ENCODE peak calls at places on chromosomes 12 and 14, in seven cellular contexts. H is heart right ventricle, P is heart left ventricle, K is upper lobe of left lung, B is breast epithelium, F is tibial nerve, E is left lung. Z is an unnamed sample. For H3K4me1 and H3K36me3, the result is how much of the 10 kb centered on the place peaks cover.

GRCh38 chr14:76514599-76514998 is 138.7 kb downstream of the ESRRB start:
- DNase-seq in H (no peak), P (no peak), K (no peak), B (no peak), F (no peak), E (no peak), Z (no peak)

GRCh38 chr12:105504286-105504685 is 173.8 kb downstream of the C12orf75 start:
- DNase-seq in H (no peak), P (no peak), K (no peak), B (no peak), F (no peak), E (no peak), Z (no peak)

GRCh38 chr14:21061347-21061668 is 3.7 kb downstream of the RNASE8 start:
- DNase-seq in H (no peak), P (no peak), K (no peak), B (no peak), F (no peak), E (no peak), Z (no peak)

GRCh38 chr12:52275686-52276085 is 1.2 kb downstream of the KRT86 start:
- DNase-seq in H (no peak), P (no peak), K (no peak), B (no peak), F (no peak), E (no peak), Z (no peak)

GRCh38 chr14:101497910-101498860 is 63.1 kb upstream of the DIO3 start:
- DNase-seq in H (no peak), P (no peak), K (no peak), B (peak), F (no peak), E (peak), Z (no peak)

GRCh38 chr14:93207468-93208308 is 632 bp downstream of the UBR7 start:
- DNase-seq in H (no peak), P (peak), K (no peak), B (no peak), F (peak), E (no peak), Z (no peak)

GRCh38 chr14:96802963-96803362 is 5.8 kb downstream of the VRK1 start:
- DNase-seq in H (no peak), P (no peak), K (no peak), B (no peak), F (no peak), E (no peak), Z (no peak)

GRCh38 chr14:56289155-56289554 is 170.9 kb downstream of the PELI2 start:
- DNase-seq in H (no peak), P (no peak), K (no peak), B (no peak), F (no peak), E (no peak), Z (no peak)

GRCh38 chr14:77151918-77152588 is 10.5 kb upstream of the ZDHHC22 start:
- DNase-seq in H (no peak), P (no peak), K (no peak), B (no peak), F (no peak), E (no peak), Z (no peak)

GRCh38 chr12:57238854-57239554 is 9.5 kb downstream of the SHMT2 start:
- DNase-seq in H (peak), P (peak), K (peak), B (peak), F (peak), E (peak), Z (peak)

GRCh38 chr12:7289743-7290142 is 14.1 kb upstream of the ACSM4 start:
- DNase-seq in H (no peak), P (no peak), K (no peak), B (no peak), F (no peak), E (no peak), Z (no peak)

GRCh38 chr14:92780444-92780843 is 13.7 kb upstream of the GOLGA5 start:
- DNase-seq in H (no peak), P (no peak), K (no peak), B (no peak), F (no peak), E (no peak), Z (no peak)

GRCh38 chr14:68678471-68678870 is 114.4 kb downstream of the ZFP36L1 start:
- DNase-seq in H (no peak), P (no peak), K (no peak), B (no peak), F (no peak), E (no peak), Z (no peak)

GRCh38 chr12:42422785-42423184 is 96.8 kb downstream of the PPHLN1 start:
- DNase-seq in H (no peak), P (no peak), K (no peak), B (no peak), F (no peak), E (no peak), Z (no peak)

GRCh38 chr12:19440019-19440858 is 947 bp downstream of the AEBP2 start:
- DNase-seq in H (peak), P (peak), K (peak), B (peak), F (peak), E (peak), Z (peak)

GRCh38 chr12:93783827-93784226 is 106.7 kb downstream of the CRADD start:
- DNase-seq in H (no peak), P (no peak), K (no peak), B (no peak), F (no peak), E (no peak), Z (peak)

GRCh38 chr12:91037301-91037700 is 20.5 kb downstream of the KERA start:
- DNase-seq in H (no peak), P (no peak), K (no peak), B (no peak), F (no peak), E (no peak), Z (no peak)

GRCh38 chr14:60184597-60185555 is 19.7 kb upstream of the DHRS7 start:
- DNase-seq in H (no peak), P (no peak), K (no peak), B (no peak), F (no peak), E (no peak), Z (no peak)

GRCh38 chr14:76346391-76347160 is 29.4 kb upstream of the ESRRB start:
- DNase-seq in H (no peak), P (no peak), K (peak), B (no peak), F (no peak), E (no peak), Z (no peak)

GRCh38 chr14:49139593-49139992 is 446.6 kb downstream of the RPS29 start:
- DNase-seq in H (no peak), P (no peak), K (no peak), B (no peak), F (no peak), E (no peak), Z (no peak)

GRCh38 chr12:6062427-6063378 is 61.8 kb downstream of the VWF start:
- DNase-seq in H (no peak), P (no peak), K (peak), B (no peak), F (no peak), E (peak), Z (no peak)

GRCh38 chr14:92956961-92957360 is 34.0 kb downstream of the CHGA start:
- DNase-seq in H (no peak), P (no peak), K (no peak), B (no peak), F (no peak), E (peak), Z (no peak)

GRCh38 chr12:54172102-54172630 is 16.6 kb downstream of the SMUG1 start:
- DNase-seq in H (no peak), P (no peak), K (no peak), B (no peak), F (no peak), E (no peak), Z (no peak)

GRCh38 chr12:19129121-19129485 is 430 bp upstream of the PLEKHA5 start:
- DNase-seq in H (no peak), P (no peak), K (no peak), B (no peak), F (no peak), E (no peak), Z (no peak)

GRCh38 chr14:100281286-100282082 is 24.8 kb downstream of the SLC25A29 start:
- DNase-seq in H (no peak), P (no peak), K (no peak), B (peak), F (no peak), E (no peak), Z (no peak)

GRCh38 chr14:58477653-58478052 is 50.1 kb downstream of the KIAA0586 start:
- DNase-seq in H (no peak), P (no peak), K (no peak), B (no peak), F (no peak), E (no peak), Z (no peak)

GRCh38 chr14:53391631-53392030 is 238.5 kb upstream of the DDHD1 start:
- DNase-seq in H (no peak), P (no peak), K (no peak), B (no peak), F (no peak), E (no peak), Z (no peak)

GRCh38 chr12:48105321-48105866 is 485 bp downstream of the SENP1 start:
- DNase-seq in H (no peak), P (no peak), K (no peak), B (no peak), F (no peak), E (no peak), Z (no peak)

GRCh38 chr12:47419500-47419899 is 286.3 kb downstream of the RPAP3 start:
- DNase-seq in H (no peak), P (no peak), K (no peak), B (no peak), F (no peak), E (no peak), Z (no peak)

GRCh38 chr14:73751157-73751691 is 37.0 kb upstream of the PNMA1 start:
- DNase-seq in H (no peak), P (no peak), K (no peak), B (no peak), F (no peak), E (no peak), Z (no peak)

GRCh38 chr12:14845350-14845750 is 2.0 kb upstream of the ART4 start:
- DNase-seq in H (no peak), P (peak), K (no peak), B (no peak), F (peak), E (no peak), Z (no peak)

GRCh38 chr12:16037533-16037932 is 126.4 kb downstream of the DERA start:
- DNase-seq in H (no peak), P (no peak), K (no peak), B (no peak), F (no peak), E (no peak), Z (no peak)

GRCh38 chr12:88577537-88577936 is 2.7 kb downstream of the KITLG start:
- DNase-seq in H (no peak), P (no peak), K (no peak), B (no peak), F (no peak), E (no peak), Z (no peak)

GRCh38 chr14:36655054-36655381 is 6.6 kb upstream of the PAX9 start:
- DNase-seq in H (no peak), P (no peak), K (no peak), B (no peak), F (no peak), E (peak), Z (no peak)
- H3K4me3 ChIP-seq in H (no peak), P (no peak), K (no peak), B (no peak), F (no peak), E (no peak), Z (no peak)

GRCh38 chr12:27549801-27550652 is 26.0 kb downstream of the PPFIBP1 start:
- DNase-seq in H (peak), P (peak), K (no peak), B (peak), F (peak), E (no peak), Z (peak)
- H3K4me1 ChIP-seq in H (half or more), P (half or more), K (half or more), B (under half), F (under half), E (under half), Z (half or more)

DNA sequence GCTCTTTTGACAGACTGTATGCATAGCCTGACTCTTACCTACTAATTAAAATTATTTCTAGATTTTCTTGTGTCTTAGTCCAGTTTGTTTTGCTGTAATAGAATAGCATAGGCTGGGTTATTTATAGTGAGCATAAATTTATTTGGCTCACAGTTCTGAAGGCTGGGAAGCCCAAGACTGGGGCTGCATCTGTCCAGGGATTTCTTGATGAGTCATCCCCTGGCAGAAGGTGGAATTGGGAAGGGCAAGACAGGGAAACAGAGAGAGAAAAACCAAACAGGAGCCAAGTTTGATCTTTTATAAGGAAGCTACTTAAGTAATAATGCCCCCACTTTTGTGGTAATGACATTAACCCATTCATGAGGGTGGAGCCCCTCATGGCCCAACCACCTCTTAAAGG is 759.2 kb upstream of the LRFN5 start:
- DNase-seq in H (no peak), P (no peak), K (no peak), B (no peak), F (no peak), E (no peak), Z (no peak)
- H3K36me3 ChIP-seq in H (under half), P (under half), K (under half), B (under half), F (under half), E (under half), Z (under half)

GRCh38 chr12:65828711-65829339 is 4.5 kb downstream of the HMGA2 start:
- DNase-seq in H (no peak), P (no peak), K (no peak), B (no peak), F (no peak), E (no peak), Z (no peak)

GRCh38 chr12:65830305-65830704 is 6.0 kb downstream of the HMGA2 start:
- DNase-seq in H (no peak), P (no peak), K (no peak), B (no peak), F (no peak), E (no peak), Z (no peak)

GRCh38 chr12:65827827-65828231 is 3.5 kb downstream of the HMGA2 start:
- DNase-seq in H (no peak), P (no peak), K (no peak), B (no peak), F (no peak), E (no peak), Z (no peak)

GRCh38 chr12:65832217-65832616 is 7.9 kb downstream of the HMGA2 start:
- DNase-seq in H (no peak), P (no peak), K (no peak), B (no peak), F (no peak), E (no peak), Z (no peak)

GRCh38 chr12:65829716-65830115 is 5.4 kb downstream of the HMGA2 start:
- DNase-seq in H (no peak), P (no peak), K (no peak), B (no peak), F (no peak), E (no peak), Z (no peak)
- H3K4me3 ChIP-seq in H (no peak), P (no peak), K (no peak), B (no peak), F (no peak), E (no peak), Z (no peak)

DNA sequence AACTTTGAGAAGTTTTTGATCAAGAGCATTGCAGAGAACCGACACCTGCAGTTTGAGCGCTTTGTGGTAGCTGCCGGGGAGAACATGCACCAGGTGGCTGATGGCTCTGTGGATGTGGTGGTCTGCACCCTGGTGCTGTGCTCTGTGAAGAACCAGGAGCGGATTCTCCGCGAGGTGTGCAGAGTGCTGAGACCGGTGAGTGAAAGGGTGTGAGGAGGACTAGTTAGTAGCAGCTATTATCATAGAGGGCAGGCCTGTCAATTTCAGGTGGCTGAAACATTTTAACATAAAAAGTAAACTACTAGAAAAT is 27.0 kb upstream of the HIGD1C start:
- DNase-seq in H (no peak), P (no peak), K (no peak), B (no peak), F (no peak), E (no peak), Z (no peak)
- H3K4me1 ChIP-seq in H (half or more), P (under half), K (under half), B (under half), F (under half), E (half or more), Z (under half)

GRCh38 chr14:103696466-103697071 is 18.7 kb downstream of the XRCC3 start:
- DNase-seq in H (peak), P (peak), K (peak), B (peak), F (no peak), E (peak), Z (no peak)
- H3K36me3 ChIP-seq in H (under half), P (half or more), K (half or more), B (under half), F (under half), E (half or more), Z (under half)

GRCh38 chr14:71762575-71762974 is 169.7 kb upstream of the RGS6 start:
- DNase-seq in H (no peak), P (no peak), K (no peak), B (no peak), F (no peak), E (no peak), Z (no peak)

GRCh38 chr14:71765505-71765904 is 166.7 kb upstream of the RGS6 start:
- DNase-seq in H (no peak), P (no peak), K (no peak), B (no peak), F (no peak), E (no peak), Z (no peak)

DNA sequence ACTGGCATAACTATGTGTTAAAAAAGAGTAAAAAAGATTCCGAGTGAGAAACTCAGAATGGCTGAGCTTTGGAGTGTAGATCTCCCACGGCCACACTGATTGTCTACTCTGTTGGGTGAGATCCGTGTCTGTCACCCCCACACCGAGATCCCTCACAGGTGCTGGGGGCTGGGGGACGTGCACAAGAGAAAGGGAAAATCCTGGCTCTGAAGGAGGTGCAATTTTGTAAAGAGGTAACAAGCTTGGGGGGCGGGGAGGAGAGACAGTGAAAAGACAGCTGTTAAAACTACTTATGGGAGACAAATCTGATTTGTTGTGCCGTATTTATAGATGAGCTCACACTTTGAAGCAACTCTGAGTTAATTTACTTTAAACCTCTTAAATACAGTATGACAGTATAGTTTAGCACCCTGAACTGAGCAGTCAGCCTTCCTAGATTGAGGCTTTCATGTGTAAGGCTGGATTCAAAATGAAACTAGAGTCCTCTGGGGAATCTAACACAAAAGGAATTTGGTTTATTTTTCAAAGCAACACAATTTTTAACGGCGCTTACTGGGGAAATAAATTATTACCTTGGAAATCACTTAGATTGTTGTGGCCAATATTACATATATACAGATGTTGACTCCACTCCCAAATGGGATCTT is 167.4 kb upstream of the RGS6 start:
- DNase-seq in H (no peak), P (no peak), K (no peak), B (no peak), F (no peak), E (peak), Z (no peak)
- H3K4me3 ChIP-seq in H (no peak), P (no peak), K (no peak), B (no peak), F (no peak), E (no peak), Z (no peak)

DNA sequence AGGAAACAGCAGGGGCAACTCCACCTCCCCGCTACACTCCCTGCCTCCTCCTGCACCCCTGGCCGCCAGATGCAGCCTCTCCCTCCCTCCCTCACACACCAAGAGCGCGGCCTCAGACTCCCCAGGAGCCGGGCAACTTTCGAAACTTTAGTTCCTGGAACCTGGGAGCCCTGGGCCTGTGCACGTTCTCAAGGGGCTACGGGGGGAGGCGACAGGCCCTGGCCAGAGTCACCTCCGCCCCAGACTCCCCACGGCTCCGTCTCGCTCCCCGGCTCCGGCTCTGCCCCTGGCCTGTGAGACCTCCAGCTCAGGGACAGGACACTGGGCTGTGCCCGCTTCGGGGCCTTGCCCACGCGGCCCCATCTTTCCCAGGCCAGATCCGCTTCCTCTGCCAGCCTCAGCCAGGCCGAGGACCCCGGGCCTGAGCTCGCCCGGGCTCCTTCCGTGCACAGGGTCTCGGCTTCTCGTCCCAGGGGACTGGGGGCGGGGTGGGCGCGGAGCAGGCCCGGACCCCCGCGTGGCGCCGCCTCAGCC is 5.5 kb downstream of the AMN start:
- DNase-seq in H (no peak), P (no peak), K (no peak), B (no peak), F (no peak), E (peak), Z (no peak)
- H3K4me1 ChIP-seq in H (under half), P (under half), K (under half), B (under half), F (under half), E (under half), Z (under half)

DNA sequence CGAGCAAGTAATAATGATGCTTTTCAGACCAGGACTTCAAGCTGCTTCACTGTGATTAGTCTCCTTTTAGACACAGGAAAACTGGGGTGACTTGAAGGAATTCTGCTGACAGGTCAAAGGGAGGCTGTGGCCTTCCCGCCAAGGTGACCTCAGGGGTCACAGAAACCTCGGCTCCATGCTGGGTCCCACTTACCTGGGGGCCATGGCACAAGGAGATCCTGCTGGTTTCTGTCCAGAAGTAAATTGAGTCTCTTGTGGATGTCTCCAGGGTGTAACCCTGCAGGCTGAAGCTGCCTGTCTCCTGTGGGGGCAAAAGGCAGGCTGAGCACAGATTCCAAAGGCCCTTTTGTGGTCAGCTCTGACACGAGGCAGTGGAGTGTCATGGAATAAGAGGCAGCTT is 138.7 kb upstream of the MED13L start:
- DNase-seq in H (no peak), P (no peak), K (no peak), B (no peak), F (no peak), E (no peak), Z (no peak)
- H3K36me3 ChIP-seq in H (under half), P (under half), K (under half), B (under half), F (under half), E (under half), Z (under half)

GRCh38 chr14:47186491-47186890 is 488.9 kb downstream of the MDGA2 start:
- DNase-seq in H (no peak), P (no peak), K (no peak), B (no peak), F (no peak), E (no peak), Z (no peak)

GRCh38 chr14:47194051-47194450 is 481.4 kb downstream of the MDGA2 start:
- DNase-seq in H (no peak), P (no peak), K (no peak), B (no peak), F (no peak), E (no peak), Z (no peak)

GRCh38 chr14:47191693-47192092 is 483.7 kb downstream of the MDGA2 start:
- DNase-seq in H (no peak), P (no peak), K (no peak), B (no peak), F (no peak), E (no peak), Z (no peak)

GRCh38 chr14:47195582-47195981 is 479.8 kb downstream of the MDGA2 start:
- DNase-seq in H (no peak), P (no peak), K (no peak), B (no peak), F (no peak), E (no peak), Z (no peak)

GRCh38 chr14:47189911-47190503 is 485.4 kb downstream of the MDGA2 start:
- DNase-seq in H (no peak), P (no peak), K (no peak), B (no peak), F (no peak), E (no peak), Z (no peak)
- H3K4me3 ChIP-seq in H (no peak), P (no peak), K (no peak), B (no peak), F (no peak), E (no peak), Z (no peak)

Z was measured in gastrocnemius medialis.